ENCODE peak calls at places on chromosomes 5 and 9, in nine cellular contexts. E, T, O, L, F, Q, M, N and R are unnamed samples.

GRCh38 chr9:113581865-113582697 is 118.6 kb downstream of the RGS3 start:
- DNase-seq in L (peak; percentile 86), M (peak; percentile 76), E (no peak), F (peak; percentile 97), O (peak; percentile 80), N (peak; percentile 69), T (no peak), Q (peak; percentile 51), R (peak; percentile 84)

GRCh38 chr9:16103613-16104012 is 550.8 kb downstream of the CCDC171 start:
- DNase-seq in M (peak; percentile 56), Q (no peak), L (peak; percentile 68), T (no peak), F (no peak), N (peak; percentile 15), E (no peak), O (no peak), R (no peak)

GRCh38 chr5:1538276-1538675 is 14.5 kb upstream of the LPCAT1 start:
- DNase-seq in T (no peak), M (no peak), O (peak; percentile 42), E (no peak), Q (no peak), F (peak; percentile 73), N (no peak), L (no peak), R (no peak)

GRCh38 chr9:92685022-92685421 is 15.1 kb upstream of the IPPK start:
- DNase-seq in M (no peak), E (no peak), Q (no peak), O (no peak), T (no peak), N (no peak), F (no peak), L (no peak), R (no peak)

GRCh38 chr9:135650408-135650807 is 11.1 kb upstream of the GLT6D1 start:
- DNase-seq in Q (no peak), N (no peak), L (no peak), M (no peak), F (no peak), T (no peak), O (no peak), E (no peak), R (no peak)

GRCh38 chr9:129278391-129279237 is 100.6 kb upstream of the IER5L start:
- DNase-seq in L (no peak), F (peak; percentile 21), M (peak; percentile 79), Q (peak; percentile 7), O (peak; percentile 59), T (peak; percentile 42), N (peak; percentile 21), E (peak; percentile 36), R (no peak)

GRCh38 chr9:16267336-16268036 is 603.0 kb downstream of the BNC2 start:
- DNase-seq in Q (no peak), L (no peak), M (no peak), F (no peak), O (no peak), T (no peak), N (no peak), E (peak; percentile 64), R (no peak)

GRCh38 chr9:37761511-37761910 is 7.9 kb downstream of the TRMT10B start:
- DNase-seq in T (no peak), M (no peak), F (no peak), L (no peak), E (no peak), Q (no peak), N (no peak), O (no peak), R (no peak)

GRCh38 chr5:122183795-122184185 is 54.4 kb downstream of the ZNF474 start:
- DNase-seq in N (no peak), T (no peak), F (no peak), L (no peak), O (no peak), E (no peak), Q (no peak), M (no peak), R (no peak)

GRCh38 chr9:125807065-125807464 is 59.9 kb downstream of the PBX3 start:
- DNase-seq in F (no peak), N (no peak), E (peak; percentile 12), L (no peak), M (no peak), T (no peak), Q (no peak), O (no peak), R (no peak)

GRCh38 chr9:81969971-81970370 is 18.6 kb upstream of the SPATA31D1 start:
- DNase-seq in M (no peak), F (no peak), O (no peak), E (no peak), N (no peak), L (no peak), T (peak; percentile 17), Q (no peak), R (no peak)

GRCh38 chr5:87099246-87099914 is 168.3 kb upstream of the RASA1 start:
- DNase-seq in T (no peak), F (no peak), E (no peak), O (no peak), M (no peak), Q (no peak), L (no peak), N (no peak), R (no peak)

DNA sequence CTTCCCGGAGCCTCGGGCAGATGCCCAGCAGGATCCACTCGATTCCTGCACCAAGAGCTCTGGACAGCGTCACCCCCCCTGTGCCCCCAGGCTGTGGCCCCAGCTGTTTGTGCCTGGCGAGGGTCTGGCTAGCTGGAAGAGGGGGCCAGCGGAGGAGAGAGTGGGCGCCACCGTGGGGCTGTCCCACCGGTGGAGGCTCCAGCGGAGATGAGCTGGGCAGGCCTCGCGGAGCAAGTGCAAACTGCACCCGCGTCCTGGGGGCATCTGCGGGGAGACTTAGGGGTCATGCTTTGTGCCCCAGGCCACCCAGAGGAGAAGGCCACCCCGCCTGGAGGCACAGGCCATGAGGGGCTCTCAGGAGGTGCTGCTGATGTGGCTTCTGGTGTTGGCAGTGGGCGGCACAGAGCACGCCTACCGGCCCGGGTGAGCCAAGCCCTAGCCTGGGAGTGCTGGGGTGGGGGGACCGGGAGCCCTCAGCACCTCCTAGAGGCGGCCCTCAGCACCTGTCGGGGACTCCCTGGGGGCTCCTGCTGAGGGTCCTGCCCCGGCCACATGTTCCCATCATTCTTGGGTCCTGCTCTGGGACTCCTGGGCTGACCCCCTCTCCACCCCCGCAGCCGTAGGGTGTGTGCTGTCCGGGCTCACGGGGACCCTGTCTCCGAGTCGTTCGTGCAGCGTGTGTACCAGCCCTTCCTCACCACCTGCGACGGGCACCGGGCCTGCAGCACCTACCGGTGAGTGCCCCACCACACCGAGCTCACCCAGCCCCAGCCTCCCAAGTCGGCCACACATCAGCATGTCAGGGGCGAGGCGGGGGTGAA is 5.4 kb downstream of the EGFL7 start:
- DNase-seq in E (no peak), T (no peak), O (no peak), Q (no peak), M (peak; percentile 84), L (no peak), N (no peak), F (no peak), R (no peak)
- TF ChIP-seq POLR2A in E (no peak), T (no peak), O (no peak), Q (no peak), M (no peak), L (no peak), N (no peak), F (no peak), R (peak; percentile 26)

GRCh38 chr9:98083566-98084135 is 27.1 kb downstream of the NANS start:
- DNase-seq in F (no peak), T (no peak), O (no peak), N (no peak), E (no peak), M (no peak), Q (no peak), L (no peak), R (peak; percentile 82)
- TF ChIP-seq POLR2A in F (no peak), T (no peak), O (no peak), N (no peak), E (no peak), M (no peak), Q (no peak), L (no peak), R (no peak)

GRCh38 chr5:399296-400281 is 43.4 kb upstream of the EXOC3 start:
- DNase-seq in F (peak; percentile 95), E (peak; percentile 47), T (no peak), O (peak; percentile 70), Q (peak; percentile 79), M (peak; percentile 96), N (peak; percentile 65), L (peak; percentile 84), R (peak; percentile 57)
- TF ChIP-seq POLR2A in F (no peak), E (no peak), T (no peak), O (no peak), Q (no peak), M (no peak), N (no peak), L (no peak), R (peak; percentile 58)

GRCh38 chr9:123105490-123105889 is 72.0 kb downstream of the GPR21 start:
- DNase-seq in T (no peak), N (no peak), E (no peak), M (no peak), Q (no peak), L (no peak), F (no peak), O (no peak), R (no peak)

GRCh38 chr9:123104807-123105206 is 71.3 kb downstream of the GPR21 start:
- DNase-seq in O (no peak), F (no peak), L (no peak), E (no peak), T (no peak), Q (no peak), N (no peak), M (no peak), R (no peak)

GRCh38 chr9:123108976-123109375 is 75.5 kb downstream of the GPR21 start:
- DNase-seq in E (no peak), N (no peak), Q (no peak), L (no peak), M (no peak), T (no peak), O (no peak), F (no peak), R (no peak)

GRCh38 chr9:123109540-123110279 is 76.2 kb downstream of the GPR21 start:
- DNase-seq in L (no peak), Q (no peak), T (no peak), N (no peak), M (no peak), E (no peak), F (no peak), O (peak; percentile 81), R (no peak)

GRCh38 chr9:123107639-123108285 is 74.3 kb downstream of the GPR21 start:
- DNase-seq in E (no peak), F (no peak), O (no peak), Q (no peak), M (no peak), N (no peak), T (no peak), L (no peak), R (no peak)
- TF ChIP-seq POLR2A in E (no peak), F (no peak), O (no peak), Q (no peak), M (no peak), N (no peak), T (no peak), L (no peak), R (no peak)

GRCh38 chr5:170783498-170784247 is at the start of gene GABRP:
- DNase-seq in N (no peak), L (no peak), E (no peak), F (no peak), O (no peak), M (no peak), Q (no peak), T (no peak), R (no peak)
- TF ChIP-seq POLR2A in N (no peak), L (no peak), E (no peak), F (no peak), O (no peak), M (no peak), Q (no peak), T (no peak), R (no peak)